ENCODE peak calls at places on chromosomes 1 and 21, in eight cellular contexts. One of them, this sample, is unnamed. For H3K9me3, the result is how much of the 10 kb centered on the place peaks cover.

GRCh38 chr1:39902121-39902807 is 547 bp upstream of the MYCL start:
- DNase-seq in lower lobe of right lung: peak
- DNase-seq in AG04450: no peak
- DNase-seq in stomach: peak
- DNase-seq in BE2C: peak
- DNase-seq in CD4-positive, alpha-beta memory T cell: peak
- DNase-seq in A673: no peak
- DNase-seq in A549: peak
- DNase-seq in this sample: peak

GRCh38 chr1:4483031-4483625 is 171.3 kb upstream of the AJAP1 start:
- DNase-seq in BE2C: no peak
- DNase-seq in A673: no peak
- DNase-seq in A549: no peak
- DNase-seq in lower lobe of right lung: no peak
- DNase-seq in CD4-positive, alpha-beta memory T cell: no peak
- DNase-seq in AG04450: no peak
- DNase-seq in stomach: no peak
- DNase-seq in this sample: no peak

GRCh38 chr1:40114400-40114799 is 17.3 kb upstream of the PPT1 start:
- DNase-seq in A673: no peak
- DNase-seq in A549: no peak
- DNase-seq in BE2C: no peak
- DNase-seq in stomach: no peak
- DNase-seq in AG04450: no peak
- DNase-seq in lower lobe of right lung: no peak
- DNase-seq in CD4-positive, alpha-beta memory T cell: no peak
- DNase-seq in this sample: no peak

GRCh38 chr1:37032660-37033354 is 1.5 kb downstream of the GRIK3 start:
- DNase-seq in lower lobe of right lung: no peak
- DNase-seq in A673: no peak
- DNase-seq in CD4-positive, alpha-beta memory T cell: no peak
- DNase-seq in stomach: no peak
- DNase-seq in BE2C: no peak
- DNase-seq in A549: no peak
- DNase-seq in AG04450: no peak
- DNase-seq in this sample: no peak

GRCh38 chr1:192809286-192810252 is 730 bp downstream of the RGS2 start:
- DNase-seq in A673: peak
- DNase-seq in CD4-positive, alpha-beta memory T cell: peak
- DNase-seq in A549: peak
- DNase-seq in BE2C: peak
- DNase-seq in lower lobe of right lung: peak
- DNase-seq in stomach: peak
- DNase-seq in AG04450: no peak
- DNase-seq in this sample: peak

GRCh38 chr1:205477759-205478247 is 22.0 kb upstream of the BLACAT1 start:
- DNase-seq in CD4-positive, alpha-beta memory T cell: no peak
- DNase-seq in AG04450: no peak
- DNase-seq in stomach: peak
- DNase-seq in lower lobe of right lung: peak
- DNase-seq in BE2C: no peak
- DNase-seq in A673: peak
- DNase-seq in A549: peak
- DNase-seq in this sample: peak

GRCh38 chr1:197471248-197472035 is 203.4 kb downstream of the CRB1 start:
- DNase-seq in stomach: no peak
- DNase-seq in A549: no peak
- DNase-seq in CD4-positive, alpha-beta memory T cell: no peak
- DNase-seq in lower lobe of right lung: no peak
- DNase-seq in AG04450: no peak
- DNase-seq in A673: peak
- DNase-seq in BE2C: peak
- DNase-seq in this sample: no peak

GRCh38 chr1:95233321-95233736 is 681 bp upstream of the RWDD3 start:
- DNase-seq in AG04450: no peak
- DNase-seq in CD4-positive, alpha-beta memory T cell: no peak
- DNase-seq in lower lobe of right lung: no peak
- DNase-seq in A673: no peak
- DNase-seq in A549: peak
- DNase-seq in BE2C: no peak
- DNase-seq in stomach: peak
- DNase-seq in this sample: peak

GRCh38 chr1:183449223-183449770 is 23.0 kb upstream of the SMG7 start:
- DNase-seq in stomach: no peak
- DNase-seq in A673: no peak
- DNase-seq in CD4-positive, alpha-beta memory T cell: no peak
- DNase-seq in AG04450: no peak
- DNase-seq in lower lobe of right lung: no peak
- DNase-seq in A549: no peak
- DNase-seq in BE2C: no peak
- DNase-seq in this sample: no peak

GRCh38 chr1:30856260-30856790 is 52.2 kb downstream of the SDC3 start:
- DNase-seq in stomach: peak
- DNase-seq in lower lobe of right lung: no peak
- DNase-seq in AG04450: no peak
- DNase-seq in A673: peak
- DNase-seq in A549: no peak
- DNase-seq in CD4-positive, alpha-beta memory T cell: no peak
- DNase-seq in BE2C: peak
- DNase-seq in this sample: no peak

GRCh38 chr1:95863086-95863485 is 629.1 kb downstream of the RWDD3 start:
- DNase-seq in stomach: no peak
- DNase-seq in BE2C: no peak
- DNase-seq in CD4-positive, alpha-beta memory T cell: no peak
- DNase-seq in A673: no peak
- DNase-seq in lower lobe of right lung: no peak
- DNase-seq in AG04450: no peak
- DNase-seq in A549: no peak
- DNase-seq in this sample: no peak

GRCh38 chr1:236575523-236575922 is 28.8 kb downstream of the HEATR1 start:
- DNase-seq in CD4-positive, alpha-beta memory T cell: no peak
- DNase-seq in AG04450: no peak
- DNase-seq in lower lobe of right lung: no peak
- DNase-seq in stomach: no peak
- DNase-seq in BE2C: no peak
- DNase-seq in A549: no peak
- DNase-seq in A673: no peak
- DNase-seq in this sample: no peak

GRCh38 chr1:58017641-58018040 is 528.9 kb downstream of the OMA1 start:
- DNase-seq in CD4-positive, alpha-beta memory T cell: no peak
- DNase-seq in AG04450: no peak
- DNase-seq in stomach: no peak
- DNase-seq in lower lobe of right lung: no peak
- DNase-seq in BE2C: no peak
- DNase-seq in A549: no peak
- DNase-seq in A673: no peak
- DNase-seq in this sample: no peak

GRCh38 chr1:173134029-173134428 is 73.1 kb downstream of the TNFSF4 start:
- DNase-seq in AG04450: peak
- DNase-seq in lower lobe of right lung: no peak
- DNase-seq in stomach: no peak
- DNase-seq in CD4-positive, alpha-beta memory T cell: no peak
- DNase-seq in BE2C: no peak
- DNase-seq in A549: no peak
- DNase-seq in A673: no peak
- DNase-seq in this sample: no peak

GRCh38 chr21:45265721-45266517 is 21.8 kb downstream of the POFUT2 start:
- DNase-seq in AG04450: no peak
- DNase-seq in BE2C: no peak
- DNase-seq in stomach: peak
- DNase-seq in lower lobe of right lung: no peak
- DNase-seq in CD4-positive, alpha-beta memory T cell: no peak
- DNase-seq in A549: no peak
- DNase-seq in A673: no peak
- DNase-seq in this sample: peak

DNA sequence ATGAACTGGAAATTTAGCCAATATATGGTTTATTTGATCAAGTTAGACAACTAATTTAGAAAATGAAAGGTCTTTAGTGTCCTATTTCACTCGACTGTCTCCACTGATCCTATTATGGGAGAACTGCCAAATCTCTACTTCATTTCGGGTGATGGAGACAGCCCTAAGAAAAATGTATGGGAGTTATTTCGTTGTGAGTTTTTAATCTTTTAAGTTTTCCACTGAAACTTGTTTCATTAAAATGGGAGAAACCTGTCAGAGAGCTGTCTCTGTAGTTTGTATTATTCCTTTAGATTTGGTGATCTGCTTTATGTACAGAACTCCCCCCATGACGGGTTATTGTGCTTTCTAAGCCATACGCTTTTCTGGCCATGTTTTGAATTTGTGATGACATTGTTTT is 899.7 kb downstream of the ADGRL2 start:
- DNase-seq in A673: no peak
- DNase-seq in stomach: no peak
- DNase-seq in BE2C: no peak
- DNase-seq in A549: no peak
- DNase-seq in lower lobe of right lung: no peak
- DNase-seq in AG04450: no peak
- DNase-seq in CD4-positive, alpha-beta memory T cell: no peak
- DNase-seq in this sample: no peak
- H3K9me3 ChIP-seq in A673: under half
- H3K9me3 ChIP-seq in stomach: under half
- H3K9me3 ChIP-seq in BE2C: under half
- H3K9me3 ChIP-seq in A549: under half
- H3K9me3 ChIP-seq in lower lobe of right lung: under half
- H3K9me3 ChIP-seq in AG04450: under half
- H3K9me3 ChIP-seq in CD4-positive, alpha-beta memory T cell: under half
- H3K9me3 ChIP-seq in this sample: under half

DNA sequence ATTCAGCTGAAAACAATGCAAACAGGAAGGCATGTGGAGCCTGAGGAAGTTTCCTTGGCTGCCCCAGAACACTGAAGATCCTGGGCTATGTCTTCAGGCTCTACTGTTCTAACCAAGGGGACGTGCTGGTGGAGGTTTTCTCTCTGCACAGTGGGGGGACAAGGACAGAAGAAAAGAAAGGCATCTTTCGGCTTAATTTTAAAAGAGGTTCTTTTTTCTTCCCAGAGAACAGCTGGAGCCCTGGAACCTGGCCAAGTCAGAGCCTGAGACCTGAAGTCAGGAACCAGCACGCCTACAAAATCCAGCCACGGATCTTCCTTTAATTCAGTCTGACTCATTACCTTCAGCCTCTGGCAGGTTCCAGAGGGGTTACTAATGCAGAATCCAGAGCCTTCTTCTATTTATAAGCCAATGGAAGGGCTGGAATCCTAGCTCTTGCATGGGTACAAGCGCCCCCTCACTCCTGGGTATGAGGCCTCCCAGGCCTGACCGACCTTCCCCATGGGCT is 19.8 kb downstream of the CTNNBIP1 start:
- DNase-seq in A549: peak
- DNase-seq in CD4-positive, alpha-beta memory T cell: no peak
- DNase-seq in AG04450: peak
- DNase-seq in BE2C: peak
- DNase-seq in A673: peak
- DNase-seq in stomach: peak
- DNase-seq in lower lobe of right lung: no peak
- DNase-seq in this sample: peak
- H3K4me3 ChIP-seq in A549: no peak
- H3K4me3 ChIP-seq in CD4-positive, alpha-beta memory T cell: no peak
- H3K4me3 ChIP-seq in AG04450: no peak
- H3K4me3 ChIP-seq in BE2C: no peak
- H3K4me3 ChIP-seq in A673: no peak
- H3K4me3 ChIP-seq in stomach: no peak
- H3K4me3 ChIP-seq in lower lobe of right lung: no peak
- H3K4me3 ChIP-seq in this sample: no peak

GRCh38 chr1:35129080-35129479 is 49.9 kb downstream of the ZMYM1 start:
- DNase-seq in AG04450: no peak
- DNase-seq in stomach: no peak
- DNase-seq in CD4-positive, alpha-beta memory T cell: no peak
- DNase-seq in A549: no peak
- DNase-seq in A673: no peak
- DNase-seq in BE2C: no peak
- DNase-seq in lower lobe of right lung: no peak
- DNase-seq in this sample: no peak
- H3K9me3 ChIP-seq in AG04450: under half
- H3K9me3 ChIP-seq in stomach: under half
- H3K9me3 ChIP-seq in CD4-positive, alpha-beta memory T cell: under half
- H3K9me3 ChIP-seq in A549: under half
- H3K9me3 ChIP-seq in A673: under half
- H3K9me3 ChIP-seq in BE2C: under half
- H3K9me3 ChIP-seq in lower lobe of right lung: under half
- H3K9me3 ChIP-seq in this sample: under half

GRCh38 chr1:241636291-241636690 is 3.9 kb downstream of the CHML start:
- DNase-seq in BE2C: no peak
- DNase-seq in A549: no peak
- DNase-seq in stomach: no peak
- DNase-seq in AG04450: no peak
- DNase-seq in A673: no peak
- DNase-seq in CD4-positive, alpha-beta memory T cell: no peak
- DNase-seq in lower lobe of right lung: no peak
- DNase-seq in this sample: no peak
- H3K4me3 ChIP-seq in BE2C: no peak
- H3K4me3 ChIP-seq in A549: no peak
- H3K4me3 ChIP-seq in stomach: no peak
- H3K4me3 ChIP-seq in AG04450: no peak
- H3K4me3 ChIP-seq in A673: no peak
- H3K4me3 ChIP-seq in CD4-positive, alpha-beta memory T cell: no peak
- H3K4me3 ChIP-seq in lower lobe of right lung: no peak
- H3K4me3 ChIP-seq in this sample: no peak

GRCh38 chr1:110979154-110979553 is 15.4 kb upstream of the LRIF1 start:
- DNase-seq in AG04450: no peak
- DNase-seq in BE2C: no peak
- DNase-seq in CD4-positive, alpha-beta memory T cell: no peak
- DNase-seq in lower lobe of right lung: no peak
- DNase-seq in A673: no peak
- DNase-seq in stomach: no peak
- DNase-seq in A549: no peak
- DNase-seq in this sample: no peak

GRCh38 chr1:110975265-110975664 is 11.5 kb upstream of the LRIF1 start:
- DNase-seq in A673: no peak
- DNase-seq in BE2C: no peak
- DNase-seq in CD4-positive, alpha-beta memory T cell: no peak
- DNase-seq in stomach: no peak
- DNase-seq in AG04450: no peak
- DNase-seq in A549: no peak
- DNase-seq in lower lobe of right lung: no peak
- DNase-seq in this sample: no peak

DNA sequence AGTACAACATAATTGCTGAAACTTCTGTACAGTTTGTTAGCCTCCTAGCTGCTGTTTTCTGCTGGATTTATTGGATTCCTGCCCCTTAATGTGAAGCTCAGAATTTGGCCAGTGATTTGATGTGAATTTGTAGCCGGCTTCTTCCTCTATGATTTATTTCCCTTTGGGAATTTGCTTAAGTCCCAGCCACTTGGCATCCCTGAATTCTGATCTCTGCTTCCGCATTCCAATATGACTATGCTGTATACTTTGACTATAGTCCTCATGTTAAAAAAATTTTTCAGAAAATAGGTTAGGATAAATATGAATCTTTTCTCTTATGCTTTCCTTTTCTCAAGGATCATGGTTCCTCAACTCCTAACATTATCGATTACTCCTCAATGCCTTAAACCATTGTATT is 12.4 kb upstream of the LRIF1 start:
- DNase-seq in stomach: no peak
- DNase-seq in A549: no peak
- DNase-seq in BE2C: no peak
- DNase-seq in lower lobe of right lung: no peak
- DNase-seq in A673: no peak
- DNase-seq in AG04450: no peak
- DNase-seq in CD4-positive, alpha-beta memory T cell: no peak
- DNase-seq in this sample: no peak
- H3K9me3 ChIP-seq in stomach: under half
- H3K9me3 ChIP-seq in A549: under half
- H3K9me3 ChIP-seq in BE2C: under half
- H3K9me3 ChIP-seq in lower lobe of right lung: under half
- H3K9me3 ChIP-seq in A673: under half
- H3K9me3 ChIP-seq in AG04450: under half
- H3K9me3 ChIP-seq in CD4-positive, alpha-beta memory T cell: under half
- H3K9me3 ChIP-seq in this sample: under half